ENCODE peak calls at places on chromosomes 16 and 17, in four cellular contexts. W is ovary, Q is adrenal gland, S is left lung. U is an unnamed sample.
A peak's percentile ranks its signal among the peaks of the same experiment; 100 is the strongest.

GRCh38 chr16:88461291-88462269 is 8.5 kb downstream of the ZFPM1 start:
- DNase-seq in W (no peak), Q (no peak), S (no peak), U (no peak)

GRCh38 chr17:63941751-63942150 is 9.6 kb upstream of the CD79B start:
- DNase-seq in W (no peak), Q (no peak), S (no peak), U (no peak)

GRCh38 chr17:16939606-16940115 is 32.3 kb downstream of the TNFRSF13B start:
- DNase-seq in W (no peak), Q (no peak), S (peak; percentile 15), U (no peak)

GRCh38 chr16:72990003-72990521 is 57.9 kb downstream of the ZFHX3 start:
- DNase-seq in W (no peak), Q (peak; percentile 70), S (peak; percentile 47), U (peak; percentile 95)

GRCh38 chr17:199806-200603 is 18.6 kb upstream of the DOC2B start:
- DNase-seq in W (peak; percentile 58), Q (no peak), S (no peak), U (no peak)

GRCh38 chr17:75869282-75870141 is 8.9 kb downstream of the TRIM47 start:
- DNase-seq in W (no peak), Q (no peak), S (no peak), U (peak; percentile 79)

GRCh38 chr16:53743149-53743566 is 39.2 kb downstream of the FTO start:
- DNase-seq in W (no peak), Q (no peak), S (no peak), U (no peak)

GRCh38 chr17:31869031-31869430 is 10.0 kb upstream of the COPRS start:
- DNase-seq in W (no peak), Q (no peak), S (no peak), U (no peak)

GRCh38 chr16:66714659-66715307 is 18.2 kb upstream of the CMTM4 start:
- DNase-seq in W (no peak), Q (no peak), S (no peak), U (no peak)

GRCh38 chr17:79819534-79820276 is 19.5 kb downstream of the CBX4 start:
- DNase-seq in W (no peak), Q (no peak), S (no peak), U (no peak)
- H3K27me3 ChIP-seq in W (peaks cover 14% of the 10 kb centered on the region), Q (peaks cover 22% of the 10 kb centered on the region), S (peaks cover 19% of the 10 kb centered on the region), U (no peaks in the 10 kb centered on the region)

GRCh38 chr17:34382586-34383224 is 19.7 kb upstream of the CCL1 start:
- DNase-seq in W (no peak), Q (no peak), S (no peak), U (no peak)
- H3K27ac ChIP-seq in W (no peak overlapping the region), Q (no peak overlapping the region), S (no peak overlapping the region), U (no peak overlapping the region)

GRCh38 chr16:56616608-56617211 is 8.3 kb downstream of the MT2A start:
- DNase-seq in W (no peak), Q (no peak), S (no peak), U (no peak)
- H3K27me3 ChIP-seq in W (no peaks in the 10 kb centered on the region), Q (no peaks in the 10 kb centered on the region), S (no peaks in the 10 kb centered on the region), U (no peaks in the 10 kb centered on the region)

GRCh38 chr17:73833779-73834613 is 189.8 kb upstream of the SDK2 start:
- DNase-seq in W (no peak), Q (no peak), S (no peak), U (peak; percentile 23)
- H3K27ac ChIP-seq in W (no peak overlapping the region), Q (no peak overlapping the region), S (no peak overlapping the region), U (no peak overlapping the region)

GRCh38 chr16:4862639-4863038 is 15.4 kb downstream of the UBN1 start:
- DNase-seq in W (no peak), Q (no peak), S (no peak), U (no peak)

GRCh38 chr16:4868046-4868445 is 20.8 kb downstream of the UBN1 start:
- DNase-seq in W (no peak), Q (no peak), S (no peak), U (no peak)

GRCh38 chr16:4866586-4866985 is 19.3 kb downstream of the UBN1 start:
- DNase-seq in W (no peak), Q (no peak), S (no peak), U (no peak)

GRCh38 chr16:4864728-4865127 is 17.4 kb downstream of the UBN1 start:
- DNase-seq in W (no peak), Q (no peak), S (no peak), U (no peak)

DNA sequence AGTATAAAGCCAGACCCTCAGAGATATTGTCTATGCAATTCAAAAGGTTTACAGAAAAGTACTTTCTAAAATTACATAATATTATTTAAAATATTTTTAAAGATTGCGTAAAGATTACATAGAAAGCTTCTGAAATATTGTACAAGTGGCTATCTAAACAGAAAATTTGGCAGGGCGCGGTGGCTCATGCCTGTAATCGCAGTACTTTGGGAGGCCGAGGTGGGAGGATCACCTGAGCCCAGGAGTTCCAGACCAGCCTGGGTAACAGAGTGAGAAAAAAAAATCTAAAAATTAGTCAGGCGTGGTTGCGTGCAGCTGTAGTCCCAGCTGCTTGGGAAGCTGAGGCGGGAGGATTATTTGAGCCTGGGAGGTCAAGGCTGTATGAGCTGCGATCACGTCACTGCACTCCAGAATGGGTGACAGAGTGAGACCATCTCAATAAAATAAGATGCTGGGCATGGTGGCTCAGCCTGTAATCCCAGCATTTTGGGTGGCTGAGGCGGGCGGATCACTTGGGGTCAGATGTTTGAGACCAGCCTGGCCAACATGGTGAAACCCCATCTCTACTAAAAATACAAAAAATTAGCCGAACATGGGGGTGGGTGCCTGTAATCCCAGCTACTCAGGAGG is 18.1 kb downstream of the UBN1 start:
- DNase-seq in W (no peak), Q (no peak), S (no peak), U (no peak)
- H3K27me3 ChIP-seq in W (no peaks in the 10 kb centered on the region), Q (no peaks in the 10 kb centered on the region), S (no peaks in the 10 kb centered on the region), U (no peaks in the 10 kb centered on the region)

GRCh38 chr16:14284371-14284770 is 213.3 kb downstream of the MRTFB start:
- DNase-seq in W (no peak), Q (no peak), S (no peak), U (no peak)

GRCh38 chr16:14286381-14287230 is 215.5 kb downstream of the MRTFB start:
- DNase-seq in W (peak; percentile 59), Q (peak; percentile 37), S (no peak), U (peak; percentile 58)

GRCh38 chr16:14285542-14286380 is 214.6 kb downstream of the MRTFB start:
- DNase-seq in W (peak; percentile 97), Q (peak; percentile 94), S (peak; percentile 91), U (peak; percentile 95)

GRCh38 chr16:14283786-14284185 is 212.7 kb downstream of the MRTFB start:
- DNase-seq in W (no peak), Q (no peak), S (no peak), U (no peak)

DNA sequence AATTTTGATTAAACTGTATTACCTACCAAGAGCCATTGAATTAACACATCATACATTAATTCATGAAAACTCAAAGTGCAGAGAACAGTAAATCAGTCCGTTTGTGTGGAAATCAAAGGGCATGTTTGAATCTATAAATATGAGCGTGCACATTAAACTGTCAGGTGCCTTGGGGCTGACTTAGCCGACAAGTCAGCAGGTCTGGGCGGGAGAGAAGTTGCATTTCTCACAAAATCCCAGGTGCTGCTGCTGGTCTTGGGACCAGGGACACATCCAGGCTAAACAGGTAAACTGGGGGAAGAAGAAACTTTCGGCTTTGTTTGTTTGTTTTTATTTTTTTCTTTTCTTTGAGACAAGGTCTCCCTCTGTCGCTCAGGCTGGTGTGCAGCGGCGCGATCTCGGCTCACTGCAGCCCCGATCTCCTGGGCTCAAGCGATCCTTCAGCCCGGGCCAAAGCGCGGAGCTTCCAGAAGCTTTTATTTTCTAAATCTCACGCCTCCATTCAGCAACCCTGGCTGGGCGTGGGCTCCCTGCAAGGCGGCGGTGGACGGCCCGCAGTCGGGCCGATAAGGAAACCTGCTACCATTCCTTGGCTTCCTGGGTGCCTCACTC is 213.9 kb downstream of the MRTFB start:
- DNase-seq in W (no peak), Q (no peak), S (peak; percentile 71), U (peak; percentile 83)
- H3K27ac ChIP-seq in W (peak overlapping the region; percentile 75), Q (peak overlapping the region; percentile 88), S (peak overlapping the region; percentile 79), U (peak overlapping the region; percentile 92)

GRCh38 chr17:46888727-46889126 is 34.2 kb upstream of the GOSR2 start:
- DNase-seq in W (no peak), Q (no peak), S (no peak), U (no peak)

GRCh38 chr17:46892192-46892703 is 30.7 kb upstream of the GOSR2 start:
- DNase-seq in W (no peak), Q (no peak), S (no peak), U (no peak)

GRCh38 chr17:46889519-46889918 is 33.4 kb upstream of the GOSR2 start:
- DNase-seq in W (no peak), Q (no peak), S (no peak), U (no peak)

GRCh38 chr17:46890638-46891037 is 32.3 kb upstream of the GOSR2 start:
- DNase-seq in W (no peak), Q (no peak), S (no peak), U (peak; percentile 12)

GRCh38 chr17:46889992-46890564 is 32.9 kb upstream of the GOSR2 start:
- DNase-seq in W (no peak), Q (no peak), S (no peak), U (no peak)
- H3K27me3 ChIP-seq in W (no peaks in the 10 kb centered on the region), Q (no peaks in the 10 kb centered on the region), S (peaks cover 4% of the 10 kb centered on the region), U (no peaks in the 10 kb centered on the region)

GRCh38 chr17:2869604-2870003 is 73.4 kb downstream of the RAP1GAP2 start:
- DNase-seq in W (no peak), Q (no peak), S (no peak), U (no peak)

GRCh38 chr17:2874211-2874686 is 78.0 kb downstream of the RAP1GAP2 start:
- DNase-seq in W (no peak), Q (no peak), S (no peak), U (no peak)

GRCh38 chr17:2871205-2871604 is 75.0 kb downstream of the RAP1GAP2 start:
- DNase-seq in W (no peak), Q (no peak), S (no peak), U (no peak)

GRCh38 chr17:2871720-2872119 is 75.5 kb downstream of the RAP1GAP2 start:
- DNase-seq in W (no peak), Q (no peak), S (no peak), U (no peak)

GRCh38 chr17:2872282-2872681 is 76.0 kb downstream of the RAP1GAP2 start:
- DNase-seq in W (no peak), Q (no peak), S (no peak), U (no peak)
- H3K27ac ChIP-seq in W (no peak overlapping the region), Q (no peak overlapping the region), S (no peak overlapping the region), U (no peak overlapping the region)

GRCh38 chr17:8142887-8143580 is 9.2 kb downstream of the PER1 start:
- DNase-seq in W (peak; percentile 47), Q (no peak), S (no peak), U (no peak)
- H3K27me3 ChIP-seq in W (no peaks in the 10 kb centered on the region), Q (no peaks in the 10 kb centered on the region), S (no peaks in the 10 kb centered on the region), U (no peaks in the 10 kb centered on the region)